ENCODE peak calls at places on chromosomes 4 and X, in five cellular contexts. C, O, Z, J and H are unnamed samples.

GRCh38 chr4:138555584-138555983 is 313.4 kb upstream of the SLC7A11 start:
- DNase-seq in O (no peak), Z (peak), J (no peak), C (no peak), H (peak)

GRCh38 chr4:62118558-62118957 is 918.4 kb downstream of the ADGRL3 start:
- DNase-seq in C (no peak), O (no peak), Z (no peak), J (no peak), H (no peak)

GRCh38 chrX:143664302-143664701 is 28.4 kb upstream of the SLITRK4 start:
- DNase-seq in C (no peak), Z (no peak), J (no peak), O (no peak), H (peak)

GRCh38 chr4:16253127-16253960 is 27.1 kb upstream of the TAPT1 start:
- DNase-seq in O (no peak), Z (no peak), J (no peak), C (no peak), H (no peak)

GRCh38 chr4:143514432-143514831 is 930 bp downstream of the SMARCA5 start:
- DNase-seq in C (peak), J (peak), O (peak), Z (peak), H (peak)

GRCh38 chr4:74635490-74636123 is 158.7 kb downstream of the BTC start:
- DNase-seq in C (no peak), O (no peak), Z (no peak), J (no peak), H (no peak)

GRCh38 chr4:151668687-151669402 is 92.0 kb downstream of the GATB start:
- DNase-seq in Z (no peak), O (no peak), C (no peak), J (no peak), H (no peak)

GRCh38 chr4:7372673-7373072 is 62.1 kb downstream of the PSAPL1 start:
- DNase-seq in Z (no peak), J (no peak), C (no peak), O (no peak), H (no peak)

GRCh38 chrX:118459494-118459893 is 36.1 kb upstream of the DOCK11 start:
- DNase-seq in O (peak), C (peak), J (peak), Z (peak), H (peak)

GRCh38 chr4:21307709-21308108 is 607.5 kb downstream of the PACRGL start:
- DNase-seq in J (no peak), O (no peak), Z (no peak), C (no peak), H (no peak)

GRCh38 chrX:7283741-7284140 is 135.8 kb upstream of the PUDP start:
- DNase-seq in J (no peak), C (no peak), Z (no peak), O (no peak), H (no peak)

GRCh38 chr4:39464886-39465501 is 6.1 kb downstream of the LIAS start:
- DNase-seq in O (no peak), Z (peak), C (no peak), J (no peak), H (peak)

GRCh38 chrX:155768036-155768769 is 112.9 kb upstream of the VAMP7 start:
- DNase-seq in J (no peak), Z (no peak), O (no peak), C (no peak), H (peak)

GRCh38 chr4:1445716-1446445 is 39.6 kb upstream of the NKX1-1 start:
- DNase-seq in J (no peak), C (no peak), O (no peak), Z (peak), H (no peak)

GRCh38 chr4:137310156-137310555 is 222.1 kb downstream of the PCDH18 start:
- DNase-seq in C (no peak), J (no peak), O (no peak), Z (no peak), H (no peak)

GRCh38 chr4:139665690-139666529 is at the start of gene MGST2:
- DNase-seq in C (peak), Z (peak), O (peak), J (peak), H (peak)

GRCh38 chrX:136064661-136065043 is 79.4 kb downstream of the SLC9A6 start:
- DNase-seq in O (no peak), Z (no peak), C (no peak), J (no peak), H (no peak)

GRCh38 chrX:41561045-41561444 is 113.9 kb downstream of the NYX start:
- DNase-seq in J (peak), O (no peak), Z (no peak), C (no peak), H (peak)

GRCh38 chr4:71377561-71377960 is 38.7 kb downstream of the SLC4A4 start:
- DNase-seq in O (no peak), J (no peak), Z (no peak), C (no peak), H (no peak)

GRCh38 chr4:124997907-124998306 is 285.4 kb upstream of the ANKRD50 start:
- DNase-seq in C (no peak), J (no peak), Z (no peak), O (peak), H (no peak)

GRCh38 chr4:184655889-184656869 is 6.6 kb downstream of the PRIMPOL start:
- DNase-seq in O (no peak), Z (no peak), J (no peak), C (no peak), H (no peak)

GRCh38 chrX:15938072-15938471 is 83.5 kb upstream of the AP1S2 start:
- DNase-seq in O (no peak), Z (no peak), J (no peak), C (no peak), H (no peak)

GRCh38 chr4:83196936-83197335 is 82.4 kb upstream of the PLAC8 start:
- DNase-seq in J (no peak), C (no peak), O (no peak), Z (no peak), H (no peak)

GRCh38 chrX:100643943-100644587 is at the start of gene SRPX2:
- DNase-seq in C (no peak), J (no peak), O (no peak), Z (no peak), H (peak)

GRCh38 chrX:39504850-39505259 is 592.9 kb downstream of the BCOR start:
- DNase-seq in J (no peak), C (no peak), Z (no peak), O (no peak), H (no peak)

GRCh38 chr4:22077571-22077970 is 129.0 kb upstream of the KCNIP4 start:
- DNase-seq in Z (no peak), C (no peak), O (no peak), J (no peak), H (no peak)

GRCh38 chr4:124212835-124213640 is 499.5 kb downstream of the ANKRD50 start:
- DNase-seq in O (no peak), J (no peak), Z (no peak), C (no peak), H (no peak)

GRCh38 chr4:127463883-127464282 is 168.9 kb upstream of the INTU start:
- DNase-seq in J (no peak), Z (no peak), O (no peak), C (no peak), H (no peak)

GRCh38 chrX:136880003-136880451 is 498 bp downstream of the RBMX start:
- DNase-seq in O (peak), J (peak), Z (no peak), C (peak), H (no peak)

GRCh38 chr4:140368686-140369085 is 4.8 kb upstream of the SCOC start:
- DNase-seq in C (no peak), O (no peak), Z (no peak), J (no peak), H (no peak)

GRCh38 chr4:183591301-183591700 is 67.7 kb downstream of the RWDD4 start:
- DNase-seq in J (no peak), Z (no peak), O (no peak), C (no peak), H (no peak)

GRCh38 chrX:40816906-40817305 is 81.6 kb upstream of the MED14 start:
- DNase-seq in O (no peak), Z (no peak), J (no peak), C (no peak), H (no peak)

GRCh38 chr4:128862608-128863313 is 53.3 kb downstream of the JADE1 start:
- DNase-seq in C (peak), O (no peak), Z (no peak), J (no peak), H (no peak)

GRCh38 chr4:8099981-8100464 is 58.6 kb downstream of the ABLIM2 start:
- DNase-seq in J (no peak), O (no peak), C (no peak), Z (no peak), H (peak)

GRCh38 chr4:157076578-157076947 is 613 bp downstream of the GLRB start:
- DNase-seq in C (no peak), O (no peak), J (no peak), Z (peak), H (no peak)

GRCh38 chr4:46839128-46839527 is 69.9 kb downstream of the COX7B2 start:
- DNase-seq in J (no peak), C (no peak), Z (no peak), O (peak), H (no peak)

GRCh38 chrX:136541294-136541693 is 9.3 kb downstream of the VGLL1 start:
- DNase-seq in J (no peak), O (no peak), C (no peak), Z (peak), H (no peak)